ENCODE peak calls at places on chromosomes 7 and 10, in nine cellular contexts. T is SK-N-SH, G is HCT116, X is GM23338, Q is hepatocyte, S is PC-3, N is OCI-LY7, K is neural progenitor cell, E is MM.1S. D is an unnamed sample.

GRCh38 chr10:52232561-52233350 is 81.3 kb upstream of the DKK1 start:
- DNase-seq in Q (no peak), T (peak), X (no peak), G (no peak), S (peak), K (no peak), N (no peak), E (no peak), D (peak)

GRCh38 chr7:17405786-17406185 is 107.3 kb downstream of the AHR start:
- DNase-seq in G (peak), X (no peak), T (no peak), S (peak), E (no peak), N (no peak), Q (peak), K (no peak), D (peak)

GRCh38 chr7:25860882-25861228 is 291.1 kb upstream of the NFE2L3 start:
- DNase-seq in Q (no peak), T (no peak), S (no peak), G (no peak), K (no peak), X (no peak), N (no peak), E (no peak), D (no peak)

GRCh38 chr7:71733108-71733870 is 601.3 kb downstream of the GALNT17 start:
- DNase-seq in N (peak), S (peak), G (peak), Q (peak), X (peak), T (peak), K (peak), E (peak), D (peak)

GRCh38 chr10:80462986-80463741 is 9.1 kb downstream of the TSPAN14 start:
- DNase-seq in S (no peak), N (peak), E (no peak), Q (no peak), G (no peak), T (peak), X (no peak), K (no peak), D (peak)

GRCh38 chr10:131431541-131431940 is 120.0 kb upstream of the TCERG1L start:
- DNase-seq in T (peak), Q (no peak), E (no peak), S (no peak), K (no peak), G (no peak), N (no peak), X (no peak), D (no peak)

GRCh38 chr10:18233775-18234174 is 93.6 kb downstream of the CACNB2 start:
- DNase-seq in Q (peak), G (no peak), N (no peak), E (no peak), S (peak), T (peak), K (peak), X (peak), D (no peak)

GRCh38 chr7:44152971-44153947 is 12.1 kb upstream of the MYL7 start:
- DNase-seq in S (no peak), Q (no peak), T (no peak), N (no peak), G (no peak), K (no peak), X (peak), E (no peak), D (no peak)

GRCh38 chr7:150448789-150449147 is 1.7 kb upstream of the GIMAP8 start:
- DNase-seq in S (peak), Q (peak), X (peak), K (peak), T (peak), G (peak), E (peak), N (peak), D (peak)

GRCh38 chr7:140017034-140017433 is 45.7 kb downstream of the PARP12 start:
- DNase-seq in E (no peak), S (no peak), G (no peak), Q (no peak), X (no peak), N (no peak), T (no peak), K (no peak), D (no peak)

GRCh38 chr10:132388901-132389630 is 7.9 kb upstream of the PWWP2B start:
- DNase-seq in E (no peak), K (peak), S (no peak), N (peak), G (no peak), Q (no peak), X (peak), T (no peak), D (peak)

GRCh38 chr7:64998865-64999164 is 7.7 kb downstream of the ERV3-1 start:
- DNase-seq in G (no peak), Q (no peak), E (no peak), K (no peak), N (no peak), X (no peak), T (no peak), S (no peak), D (no peak)

GRCh38 chr10:116183733-116184447 is 89.1 kb downstream of the GFRA1 start:
- DNase-seq in S (no peak), X (peak), K (peak), E (no peak), T (peak), G (no peak), N (no peak), Q (peak), D (peak)

GRCh38 chr7:43569424-43569823 is 13.5 kb upstream of the STK17A start:
- DNase-seq in E (no peak), K (no peak), Q (no peak), X (no peak), T (no peak), S (peak), N (no peak), G (no peak), D (peak)

GRCh38 chr10:24299587-24300258 is 90.8 kb downstream of the KIAA1217 start:
- DNase-seq in T (no peak), S (peak), E (no peak), X (no peak), K (no peak), N (no peak), Q (no peak), G (no peak), D (peak)

GRCh38 chr10:14750900-14751575 is 23.7 kb downstream of the FAM107B start:
- DNase-seq in G (no peak), K (no peak), N (peak), T (peak), S (no peak), E (no peak), X (no peak), Q (no peak), D (no peak)

DNA sequence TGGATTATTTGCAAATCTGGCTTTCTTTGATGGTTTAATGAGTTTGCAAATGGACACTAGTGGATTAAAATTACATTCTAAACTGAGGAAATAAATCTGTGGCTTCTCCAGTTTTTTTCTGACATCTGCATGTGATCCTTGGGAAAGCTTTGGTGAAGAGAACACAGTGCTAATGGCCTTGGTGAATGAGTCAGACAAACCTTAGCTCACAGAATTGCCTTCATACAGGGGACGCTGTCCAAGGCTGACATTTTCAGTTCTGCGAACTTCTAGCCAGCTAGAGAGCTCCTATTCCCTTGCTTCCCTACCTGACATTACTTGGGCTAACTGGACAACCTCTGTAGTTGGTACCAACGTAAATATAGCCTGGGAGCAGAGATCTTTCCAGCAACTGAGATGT is 21.2 kb downstream of the BMPER start:
- DNase-seq in Q (no peak), X (no peak), K (no peak), E (no peak), S (no peak), G (no peak), T (no peak), N (no peak), D (peak)
- TF ChIP-seq EZH2phosphoT487 in Q (no peak), X (no peak), K (no peak), E (no peak), S (no peak), G (no peak), T (no peak), N (no peak), D (no peak)

DNA sequence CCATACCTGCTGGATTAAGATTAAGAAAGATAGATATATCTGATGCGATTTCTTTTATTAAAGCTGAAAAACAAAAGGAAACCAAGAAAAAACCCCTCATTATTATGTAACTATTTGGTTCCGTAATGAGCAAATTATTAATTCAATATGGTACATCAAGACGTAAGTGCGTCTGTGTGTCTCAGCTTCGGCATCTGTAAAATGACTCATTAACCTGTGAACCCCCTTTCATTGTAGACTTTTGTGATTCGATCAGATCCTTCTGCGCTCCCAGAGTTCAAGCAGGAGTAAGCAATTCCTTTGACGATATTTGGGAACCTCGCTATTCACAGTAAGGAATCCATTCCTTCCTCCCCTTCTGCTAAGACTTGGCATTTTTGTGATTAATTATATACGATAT is 171.8 kb upstream of the CELF2 start:
- DNase-seq in G (no peak), X (no peak), S (no peak), E (no peak), N (no peak), Q (no peak), T (no peak), K (no peak), D (peak)
- H3K4me2 ChIP-seq in G (no peak), X (no peak), S (no peak), E (no peak), N (no peak), Q (no peak), T (no peak), K (peak), D (peak)

DNA sequence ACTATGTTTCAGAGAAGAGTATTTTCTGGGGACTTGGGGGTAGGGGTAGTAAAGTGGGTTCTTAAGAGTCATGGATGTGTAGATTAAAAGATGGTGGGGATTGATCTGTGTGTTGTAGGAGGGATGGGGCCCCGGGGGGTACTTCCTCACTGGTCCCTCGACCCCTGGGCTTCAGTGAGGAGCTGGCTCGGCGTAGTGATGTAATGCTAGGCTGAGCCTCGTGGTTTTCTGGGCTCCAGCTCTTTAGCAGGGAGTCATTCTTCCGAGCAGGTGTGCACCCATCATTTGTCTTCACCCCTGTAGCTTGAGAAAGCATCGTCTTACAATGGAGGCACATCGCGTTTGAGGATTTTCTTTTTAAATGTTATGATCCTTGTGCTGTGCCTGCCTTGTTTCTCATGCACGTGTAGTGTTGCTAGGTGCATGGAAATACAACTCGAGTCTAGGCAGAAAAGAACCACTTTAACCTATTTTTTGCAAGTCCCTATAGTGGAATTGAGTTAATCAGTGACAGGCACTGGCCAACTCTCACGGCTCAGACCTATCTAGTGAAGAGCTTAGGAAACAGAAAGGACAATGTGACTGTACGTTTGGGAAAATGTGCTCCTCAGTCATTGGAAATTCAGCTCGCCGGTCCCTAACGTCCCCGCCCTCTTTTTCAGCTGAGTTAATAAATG is 106.1 kb upstream of the BTBD16 start:
- DNase-seq in E (no peak), S (no peak), K (peak), Q (peak), X (peak), G (no peak), N (no peak), T (no peak), D (no peak)
- H3K4me3 ChIP-seq in E (no peak), S (no peak), K (peak), Q (no peak), X (peak), G (no peak), N (no peak), T (no peak), D (no peak)

GRCh38 chr10:44154956-44155355 is 229.9 kb downstream of the CXCL12 start:
- DNase-seq in T (no peak), G (no peak), K (no peak), N (no peak), E (no peak), Q (no peak), X (no peak), S (no peak), D (no peak)
- TF ChIP-seq EZH2phosphoT487 in T (no peak), G (no peak), K (no peak), N (no peak), E (no peak), Q (no peak), X (no peak), S (no peak), D (no peak)

DNA sequence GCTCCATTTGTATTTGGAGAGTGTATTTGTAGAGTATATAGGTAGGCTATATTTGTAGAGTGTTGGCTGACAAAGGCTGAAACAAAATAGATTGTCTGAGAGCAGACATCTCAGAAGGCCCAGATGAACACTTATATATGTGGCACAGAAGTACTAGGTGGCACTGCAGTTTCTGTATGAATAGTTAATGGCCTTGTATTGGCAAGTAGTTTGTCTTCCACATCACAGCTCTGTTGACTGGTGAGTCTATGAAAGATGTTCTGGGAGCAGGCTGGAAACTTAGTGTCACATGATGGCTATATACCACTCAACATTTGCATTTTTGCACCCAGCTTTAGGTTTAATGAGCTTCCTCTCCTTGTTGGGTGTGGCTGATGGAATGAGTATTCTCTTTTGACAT is 51.9 kb downstream of the CCNY start:
- DNase-seq in N (no peak), T (no peak), K (no peak), X (no peak), Q (no peak), G (no peak), E (no peak), S (no peak), D (no peak)
- H3K4me2 ChIP-seq in N (no peak), T (no peak), K (no peak), X (no peak), Q (no peak), G (no peak), E (no peak), S (peak), D (no peak)

GRCh38 chr10:110822708-110823291 is 48.9 kb upstream of the PDCD4 start:
- DNase-seq in E (no peak), Q (peak), S (no peak), N (no peak), G (no peak), K (peak), X (peak), T (peak), D (no peak)

GRCh38 chr10:110818311-110819257 is 53.1 kb upstream of the PDCD4 start:
- DNase-seq in S (peak), X (no peak), N (no peak), T (no peak), K (no peak), Q (no peak), E (no peak), G (no peak), D (no peak)

GRCh38 chr10:110822065-110822707 is 49.5 kb upstream of the PDCD4 start:
- DNase-seq in Q (no peak), G (no peak), E (no peak), K (peak), S (no peak), N (no peak), T (no peak), X (no peak), D (no peak)

GRCh38 chr10:110821508-110821907 is 50.2 kb upstream of the PDCD4 start:
- DNase-seq in K (no peak), G (no peak), X (no peak), N (no peak), E (no peak), Q (no peak), S (no peak), T (no peak), D (no peak)

DNA sequence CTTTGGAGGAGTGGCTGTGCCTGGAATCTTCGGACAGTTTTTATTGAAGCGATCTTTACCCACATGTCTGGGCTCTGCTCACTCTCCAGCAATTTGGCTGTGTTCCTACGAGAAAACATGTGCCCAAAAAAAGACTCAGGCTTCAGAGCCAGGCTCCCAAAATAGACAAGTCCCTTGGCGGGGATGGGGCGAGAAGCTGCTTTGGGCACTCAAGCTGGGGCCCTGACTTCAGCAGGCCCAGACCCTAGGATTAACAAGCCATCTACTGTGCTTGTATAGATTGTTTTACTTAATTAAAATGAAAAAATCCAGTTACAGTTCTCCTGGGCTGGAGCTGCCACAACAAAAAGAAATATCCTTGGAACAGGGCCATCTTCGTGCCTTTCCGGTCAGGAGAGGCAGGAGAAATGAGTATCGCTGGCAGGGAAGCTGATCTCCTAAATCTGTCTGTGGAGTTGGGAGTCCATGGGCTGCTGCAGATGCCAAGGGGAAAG is 51.4 kb upstream of the PDCD4 start:
- DNase-seq in E (no peak), N (no peak), X (no peak), K (no peak), T (peak), Q (peak), S (no peak), G (no peak), D (peak)
- H3K4me3 ChIP-seq in E (no peak), N (no peak), X (no peak), K (no peak), T (no peak), Q (no peak), S (no peak), G (no peak), D (no peak)

GRCh38 chr10:123301077-123301875 is 147.1 kb downstream of the BUB3 start:
- DNase-seq in E (no peak), G (no peak), X (no peak), K (peak), N (no peak), Q (peak), T (peak), S (peak), D (peak)

GRCh38 chr10:123295644-123296043 is 141.4 kb downstream of the BUB3 start:
- DNase-seq in S (no peak), K (no peak), N (peak), X (no peak), E (no peak), Q (no peak), G (no peak), T (no peak), D (no peak)

GRCh38 chr10:123298583-123298982 is 144.4 kb downstream of the BUB3 start:
- DNase-seq in T (no peak), N (no peak), E (no peak), G (no peak), X (no peak), K (no peak), Q (no peak), S (no peak), D (no peak)

GRCh38 chr10:123297175-123297574 is 143.0 kb downstream of the BUB3 start:
- DNase-seq in T (no peak), E (no peak), N (no peak), Q (no peak), G (no peak), K (no peak), S (no peak), X (no peak), D (no peak)

GRCh38 chr10:123299598-123299997 is 145.4 kb downstream of the BUB3 start:
- DNase-seq in N (no peak), Q (no peak), K (no peak), X (no peak), S (no peak), G (no peak), E (no peak), T (no peak), D (no peak)
- TF ChIP-seq EZH2phosphoT487 in N (no peak), Q (no peak), K (no peak), X (no peak), S (no peak), G (no peak), E (no peak), T (no peak), D (no peak)

D was measured in GM23248.